ENCODE peak calls at places on chromosome 19, in eight cellular contexts. One of them, this sample, is unnamed.

GRCh38 chr19:4861147-4861546 is 6.3 kb downstream of the PLIN3 start:
- DNase-seq in breast epithelium: peak
- DNase-seq in Peyer's patch: no peak
- DNase-seq in heart left ventricle: no peak
- DNase-seq in body of pancreas: peak
- DNase-seq in ovary: no peak
- DNase-seq in NB4: no peak
- DNase-seq in IMR-90: no peak
- DNase-seq in this sample: peak

GRCh38 chr19:8611890-8612806 is 1.6 kb upstream of the ADAMTS10 start:
- DNase-seq in breast epithelium: no peak
- DNase-seq in Peyer's patch: no peak
- DNase-seq in heart left ventricle: peak
- DNase-seq in body of pancreas: peak
- DNase-seq in ovary: peak
- DNase-seq in NB4: peak
- DNase-seq in IMR-90: peak
- DNase-seq in this sample: no peak

GRCh38 chr19:10763828-10764339 is 46.0 kb downstream of the DNM2 start:
- DNase-seq in breast epithelium: no peak
- DNase-seq in Peyer's patch: no peak
- DNase-seq in heart left ventricle: no peak
- DNase-seq in body of pancreas: no peak
- DNase-seq in ovary: no peak
- DNase-seq in NB4: no peak
- DNase-seq in IMR-90: no peak
- DNase-seq in this sample: no peak

GRCh38 chr19:10985502-10985901 is 24.7 kb downstream of the SMARCA4 start:
- DNase-seq in breast epithelium: no peak
- DNase-seq in Peyer's patch: no peak
- DNase-seq in heart left ventricle: no peak
- DNase-seq in body of pancreas: no peak
- DNase-seq in ovary: no peak
- DNase-seq in NB4: no peak
- DNase-seq in IMR-90: no peak
- DNase-seq in this sample: no peak

GRCh38 chr19:57465680-57466381 is 8.9 kb upstream of the VN1R1 start:
- DNase-seq in breast epithelium: no peak
- DNase-seq in Peyer's patch: no peak
- DNase-seq in heart left ventricle: no peak
- DNase-seq in body of pancreas: no peak
- DNase-seq in ovary: no peak
- DNase-seq in NB4: peak
- DNase-seq in IMR-90: peak
- DNase-seq in this sample: no peak

GRCh38 chr19:21482863-21483276 is 22.5 kb upstream of the ZNF429 start:
- DNase-seq in breast epithelium: peak
- DNase-seq in Peyer's patch: peak
- DNase-seq in heart left ventricle: peak
- DNase-seq in body of pancreas: peak
- DNase-seq in ovary: peak
- DNase-seq in NB4: peak
- DNase-seq in IMR-90: no peak
- DNase-seq in this sample: no peak

GRCh38 chr19:29878973-29879654 is 62.9 kb upstream of the URI1 start:
- DNase-seq in breast epithelium: peak
- DNase-seq in Peyer's patch: no peak
- DNase-seq in heart left ventricle: no peak
- DNase-seq in body of pancreas: peak
- DNase-seq in ovary: no peak
- DNase-seq in NB4: peak
- DNase-seq in IMR-90: peak
- DNase-seq in this sample: no peak

GRCh38 chr19:56664511-56664910 is 7.0 kb downstream of the ZNF835 start:
- DNase-seq in breast epithelium: no peak
- DNase-seq in Peyer's patch: no peak
- DNase-seq in heart left ventricle: no peak
- DNase-seq in body of pancreas: no peak
- DNase-seq in ovary: no peak
- DNase-seq in NB4: no peak
- DNase-seq in IMR-90: no peak
- DNase-seq in this sample: no peak

GRCh38 chr19:49831592-49831991 is 13.5 kb downstream of the MED25 start:
- DNase-seq in breast epithelium: no peak
- DNase-seq in Peyer's patch: no peak
- DNase-seq in heart left ventricle: no peak
- DNase-seq in body of pancreas: no peak
- DNase-seq in ovary: no peak
- DNase-seq in NB4: peak
- DNase-seq in IMR-90: no peak
- DNase-seq in this sample: no peak

DNA sequence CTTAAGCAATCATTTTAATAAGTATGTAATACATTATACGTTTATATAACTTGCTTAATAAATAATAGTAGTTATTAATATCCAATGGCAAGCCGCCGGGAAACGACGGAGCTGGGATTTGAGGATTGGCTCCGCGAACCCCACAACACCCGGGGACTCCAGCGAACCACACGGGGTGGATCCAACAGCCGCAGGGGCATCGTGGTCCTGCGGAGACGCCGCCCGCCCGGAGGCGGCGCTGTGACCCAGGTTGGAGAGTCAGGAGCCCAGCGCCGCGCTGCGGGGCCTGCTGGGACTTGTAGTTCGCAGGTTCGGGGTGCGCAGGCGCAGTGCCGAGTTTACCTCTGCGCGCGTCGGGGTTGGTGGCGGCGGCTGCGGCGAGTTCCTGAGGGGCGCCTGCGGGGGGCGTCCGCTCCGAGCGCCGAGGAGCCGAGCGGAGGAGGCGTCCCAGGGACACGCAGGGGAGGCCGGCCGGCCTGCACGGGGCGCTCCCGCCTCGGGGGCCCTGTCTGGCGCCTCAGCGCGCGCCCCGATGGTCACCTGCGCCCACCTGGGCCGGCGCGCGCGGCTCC is at the start of gene ZNF554:
- DNase-seq in breast epithelium: peak
- DNase-seq in Peyer's patch: peak
- DNase-seq in heart left ventricle: peak
- DNase-seq in body of pancreas: peak
- DNase-seq in ovary: peak
- DNase-seq in NB4: peak
- DNase-seq in IMR-90: peak
- DNase-seq in this sample: peak
- TF ChIP-seq POLR2A in breast epithelium: no peak
- TF ChIP-seq POLR2A in Peyer's patch: peak
- TF ChIP-seq POLR2A in heart left ventricle: no peak
- TF ChIP-seq POLR2A in body of pancreas: no peak
- TF ChIP-seq POLR2A in ovary: peak
- TF ChIP-seq POLR2A in NB4: peak
- TF ChIP-seq POLR2A in IMR-90: no peak
- TF ChIP-seq POLR2A in this sample: peak

DNA sequence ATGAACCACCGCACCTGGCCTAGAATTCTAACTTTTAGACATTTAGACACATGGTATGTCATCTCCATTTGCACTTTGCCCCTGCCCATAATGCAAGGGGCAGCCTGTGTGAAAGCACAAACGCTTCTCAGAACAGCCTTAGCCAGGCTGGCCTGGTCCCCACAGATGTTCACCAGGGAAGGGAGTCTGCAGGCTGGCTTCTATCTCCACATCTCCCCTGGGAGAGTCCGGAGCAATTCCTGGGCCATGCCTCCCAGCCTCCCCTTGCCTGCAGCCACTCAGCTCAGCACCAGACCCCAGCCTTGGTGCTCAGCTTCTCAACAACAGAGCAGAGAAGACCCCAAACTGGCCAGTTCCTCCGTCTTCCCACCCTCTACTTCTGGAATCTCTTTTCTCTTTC is 21.7 kb upstream of the LSM14A start:
- DNase-seq in breast epithelium: no peak
- DNase-seq in Peyer's patch: no peak
- DNase-seq in heart left ventricle: no peak
- DNase-seq in body of pancreas: no peak
- DNase-seq in ovary: no peak
- DNase-seq in NB4: no peak
- DNase-seq in IMR-90: no peak
- DNase-seq in this sample: no peak
- TF ChIP-seq POLR2A in breast epithelium: no peak
- TF ChIP-seq POLR2A in Peyer's patch: no peak
- TF ChIP-seq POLR2A in heart left ventricle: no peak
- TF ChIP-seq POLR2A in body of pancreas: no peak
- TF ChIP-seq POLR2A in ovary: no peak
- TF ChIP-seq POLR2A in NB4: no peak
- TF ChIP-seq POLR2A in IMR-90: no peak
- TF ChIP-seq POLR2A in this sample: no peak

GRCh38 chr19:39833464-39834286 is at the start of gene DYRK1B:
- DNase-seq in breast epithelium: peak
- DNase-seq in Peyer's patch: peak
- DNase-seq in heart left ventricle: peak
- DNase-seq in body of pancreas: peak
- DNase-seq in ovary: peak
- DNase-seq in NB4: peak
- DNase-seq in IMR-90: peak
- DNase-seq in this sample: peak
- TF ChIP-seq POLR2A in breast epithelium: no peak
- TF ChIP-seq POLR2A in Peyer's patch: no peak
- TF ChIP-seq POLR2A in heart left ventricle: no peak
- TF ChIP-seq POLR2A in body of pancreas: no peak
- TF ChIP-seq POLR2A in ovary: peak
- TF ChIP-seq POLR2A in NB4: no peak
- TF ChIP-seq POLR2A in IMR-90: peak
- TF ChIP-seq POLR2A in this sample: no peak

GRCh38 chr19:3606690-3607289 is at the start of gene TBXA2R:
- DNase-seq in breast epithelium: no peak
- DNase-seq in Peyer's patch: peak
- DNase-seq in heart left ventricle: peak
- DNase-seq in body of pancreas: peak
- DNase-seq in ovary: peak
- DNase-seq in NB4: no peak
- DNase-seq in IMR-90: peak
- DNase-seq in this sample: peak
- TF ChIP-seq POLR2A in breast epithelium: no peak
- TF ChIP-seq POLR2A in Peyer's patch: no peak
- TF ChIP-seq POLR2A in heart left ventricle: no peak
- TF ChIP-seq POLR2A in body of pancreas: no peak
- TF ChIP-seq POLR2A in ovary: no peak
- TF ChIP-seq POLR2A in NB4: no peak
- TF ChIP-seq POLR2A in IMR-90: no peak
- TF ChIP-seq POLR2A in this sample: peak

DNA sequence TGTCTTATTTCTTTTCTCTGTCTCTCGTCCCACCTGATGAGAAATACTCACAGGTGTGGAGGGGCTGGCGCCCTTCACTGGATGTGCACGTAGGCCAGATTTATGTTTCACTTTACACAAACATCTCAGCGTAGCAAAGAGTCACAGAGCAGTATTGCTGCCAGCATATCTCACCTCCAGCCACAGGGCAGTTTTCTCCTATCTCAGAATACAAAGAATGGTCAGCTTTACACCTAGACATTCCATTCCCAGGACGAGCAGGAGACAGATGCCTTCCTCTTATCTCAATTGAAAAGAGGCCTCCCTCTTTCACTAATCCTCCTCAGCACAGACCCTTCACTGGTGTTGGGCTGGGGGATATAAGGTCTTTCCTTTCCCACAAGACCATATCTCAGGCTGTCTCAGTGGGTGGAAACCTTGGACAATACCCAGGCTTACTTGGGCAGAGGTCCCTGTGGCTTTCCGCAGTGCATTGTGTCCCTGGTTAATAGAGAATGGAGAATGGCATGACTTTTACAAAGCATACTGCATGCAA is 7.2 kb upstream of the ZNF611 start:
- DNase-seq in breast epithelium: no peak
- DNase-seq in Peyer's patch: no peak
- DNase-seq in heart left ventricle: no peak
- DNase-seq in body of pancreas: no peak
- DNase-seq in ovary: no peak
- DNase-seq in NB4: no peak
- DNase-seq in IMR-90: no peak
- DNase-seq in this sample: no peak
- TF ChIP-seq POLR2A in breast epithelium: no peak
- TF ChIP-seq POLR2A in Peyer's patch: no peak
- TF ChIP-seq POLR2A in heart left ventricle: no peak
- TF ChIP-seq POLR2A in body of pancreas: no peak
- TF ChIP-seq POLR2A in ovary: no peak
- TF ChIP-seq POLR2A in NB4: no peak
- TF ChIP-seq POLR2A in IMR-90: no peak
- TF ChIP-seq POLR2A in this sample: no peak

GRCh38 chr19:51503891-51504290 is 2.3 kb upstream of the SIGLEC12 start:
- DNase-seq in breast epithelium: no peak
- DNase-seq in Peyer's patch: no peak
- DNase-seq in heart left ventricle: no peak
- DNase-seq in body of pancreas: no peak
- DNase-seq in ovary: no peak
- DNase-seq in NB4: peak
- DNase-seq in IMR-90: no peak
- DNase-seq in this sample: no peak
- TF ChIP-seq POLR2A in breast epithelium: no peak
- TF ChIP-seq POLR2A in Peyer's patch: no peak
- TF ChIP-seq POLR2A in heart left ventricle: no peak
- TF ChIP-seq POLR2A in body of pancreas: no peak
- TF ChIP-seq POLR2A in ovary: no peak
- TF ChIP-seq POLR2A in NB4: no peak
- TF ChIP-seq POLR2A in IMR-90: no peak
- TF ChIP-seq POLR2A in this sample: no peak

GRCh38 chr19:16078759-16079707 is 2.7 kb downstream of the TPM4 start:
- DNase-seq in breast epithelium: peak
- DNase-seq in Peyer's patch: peak
- DNase-seq in heart left ventricle: peak
- DNase-seq in body of pancreas: peak
- DNase-seq in ovary: peak
- DNase-seq in NB4: peak
- DNase-seq in IMR-90: peak
- DNase-seq in this sample: peak
- TF ChIP-seq POLR2A in breast epithelium: peak
- TF ChIP-seq POLR2A in Peyer's patch: no peak
- TF ChIP-seq POLR2A in heart left ventricle: no peak
- TF ChIP-seq POLR2A in body of pancreas: no peak
- TF ChIP-seq POLR2A in ovary: no peak
- TF ChIP-seq POLR2A in NB4: no peak
- TF ChIP-seq POLR2A in IMR-90: peak
- TF ChIP-seq POLR2A in this sample: peak

DNA sequence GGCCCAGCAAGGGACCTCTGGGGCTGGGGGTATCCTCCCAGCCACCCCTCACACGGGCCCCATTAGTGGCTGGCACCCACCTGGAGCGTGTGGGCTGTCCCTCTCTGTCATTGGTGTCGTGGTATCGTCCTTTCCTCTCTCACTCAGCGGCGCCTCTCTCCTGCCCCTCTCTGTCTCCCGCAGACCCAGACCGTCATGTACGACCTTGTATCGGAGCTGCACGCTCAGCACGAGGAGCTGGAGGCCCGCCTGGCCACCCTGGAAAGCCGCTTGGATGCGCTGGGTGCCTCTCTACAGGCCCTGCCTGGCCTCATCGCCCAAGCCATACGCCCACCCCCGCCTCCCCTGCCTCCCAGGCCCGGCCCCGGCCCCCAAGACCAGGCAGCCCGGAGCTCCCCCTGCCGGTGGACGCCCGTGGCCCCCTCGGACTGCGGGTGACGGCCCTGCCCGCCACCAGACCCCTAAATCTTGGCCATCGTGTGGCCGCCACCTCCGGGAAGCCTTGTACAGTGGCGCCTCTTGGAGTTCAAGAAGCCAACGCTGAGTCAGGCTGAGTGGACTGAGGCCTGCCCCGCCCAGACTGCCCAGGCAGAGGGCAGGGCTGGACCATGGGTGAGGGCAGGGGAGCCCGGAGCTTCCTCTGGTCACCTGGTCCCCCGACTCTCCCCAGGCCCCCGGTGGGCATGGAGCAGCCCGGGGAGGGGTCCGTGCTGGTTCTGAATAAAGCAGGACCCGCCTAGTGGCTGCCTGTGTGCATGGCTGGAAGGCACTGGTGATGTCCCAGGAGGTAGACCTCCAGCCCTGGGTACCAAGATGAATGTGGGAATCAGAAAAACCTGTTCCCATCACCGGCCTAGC is 9.8 kb upstream of the ARRDC2 start:
- DNase-seq in breast epithelium: no peak
- DNase-seq in Peyer's patch: no peak
- DNase-seq in heart left ventricle: no peak
- DNase-seq in body of pancreas: no peak
- DNase-seq in ovary: no peak
- DNase-seq in NB4: no peak
- DNase-seq in IMR-90: peak
- DNase-seq in this sample: no peak
- TF ChIP-seq POLR2A in breast epithelium: no peak
- TF ChIP-seq POLR2A in Peyer's patch: no peak
- TF ChIP-seq POLR2A in heart left ventricle: no peak
- TF ChIP-seq POLR2A in body of pancreas: no peak
- TF ChIP-seq POLR2A in ovary: no peak
- TF ChIP-seq POLR2A in NB4: no peak
- TF ChIP-seq POLR2A in IMR-90: no peak
- TF ChIP-seq POLR2A in this sample: no peak